ENCODE peak calls at places on chromosomes 1 and 21, in four cellular contexts. W, O, C and I are unnamed samples.

GRCh38 chr21:35204125-35204524 is 155.0 kb upstream of the RUNX1 start:
- DNase-seq in C (no peak), O (no peak), W (no peak), I (no peak)

GRCh38 chr1:210291786-210292275 is 36.9 kb upstream of the HHAT start:
- DNase-seq in W (no peak), C (no peak), O (peak; percentile 24), I (no peak)

GRCh38 chr1:10663668-10664035 is 132.8 kb downstream of the CASZ1 start:
- DNase-seq in C (peak; percentile 45), O (peak; percentile 65), W (peak; percentile 61), I (no peak)

GRCh38 chr1:216095400-216095799 is 327.8 kb downstream of the USH2A start:
- DNase-seq in W (no peak), C (no peak), O (no peak), I (no peak)

GRCh38 chr1:48917901-48918603 is 141.4 kb upstream of the BEND5 start:
- DNase-seq in W (no peak), C (no peak), O (no peak), I (no peak)

GRCh38 chr1:172939475-172939874 is 111.3 kb downstream of the TNFSF18 start:
- DNase-seq in W (no peak), O (no peak), C (no peak), I (peak; percentile 37)

GRCh38 chr1:205989786-205990185 is 13.4 kb downstream of the RAB7B start:
- DNase-seq in W (no peak), C (no peak), O (no peak), I (no peak)

GRCh38 chr1:44531785-44532566 is 126.9 kb downstream of the RNF220 start:
- DNase-seq in C (no peak), W (no peak), O (no peak), I (no peak)

GRCh38 chr1:158969855-158970254 is 38.5 kb downstream of the PYHIN1 start:
- DNase-seq in C (no peak), O (no peak), W (no peak), I (no peak)

GRCh38 chr1:224173523-224173922 is 9.5 kb upstream of the DEGS1 start:
- DNase-seq in O (no peak), W (no peak), C (no peak), I (no peak)
- H3K27ac ChIP-seq in O (no peak overlapping the region), W (no peak overlapping the region), C (no peak overlapping the region), I (no peak overlapping the region)

DNA sequence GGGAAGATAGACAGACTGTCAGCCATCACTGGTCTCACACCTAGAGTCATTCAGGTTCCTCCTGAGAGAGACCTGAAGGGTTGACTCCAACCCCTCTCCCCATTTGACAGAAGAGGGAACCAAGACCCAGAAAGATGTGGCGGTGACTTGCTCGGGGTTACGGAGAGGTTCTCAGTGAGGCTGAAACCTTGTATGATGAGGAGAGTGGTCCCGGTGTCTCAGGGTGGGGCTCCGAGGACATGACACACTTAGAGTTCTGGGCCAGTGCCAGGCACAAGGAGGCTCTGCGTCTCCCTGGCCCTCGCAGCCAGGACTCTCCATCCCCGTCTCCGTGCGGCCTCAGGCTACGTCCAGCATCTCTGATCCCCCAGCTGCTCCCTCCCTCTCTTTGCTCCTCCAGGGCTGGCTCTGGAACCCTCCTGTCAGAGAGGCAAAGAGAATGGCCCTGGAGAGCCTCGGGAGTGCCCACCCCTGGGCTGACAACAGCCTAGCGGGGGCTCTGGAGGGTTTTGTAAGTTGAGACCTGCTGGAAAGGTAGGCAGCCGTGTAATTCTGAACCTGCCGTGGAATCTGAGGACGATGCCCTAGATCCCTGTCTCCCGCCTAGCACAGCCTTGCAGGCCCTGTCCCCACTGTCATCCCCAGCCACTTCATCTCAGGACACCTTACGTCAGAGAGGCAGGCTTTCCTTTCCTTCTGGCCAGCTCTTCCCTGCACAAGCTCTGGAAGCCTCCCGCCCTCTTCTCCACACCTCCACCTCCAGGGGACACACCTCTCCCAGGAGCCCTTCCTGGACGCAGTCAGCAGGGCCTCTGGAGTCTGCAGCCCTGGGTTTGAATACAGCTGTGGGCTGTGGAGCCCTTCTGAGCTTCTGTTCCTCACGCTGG is 4.1 kb downstream of the EFHD2 start:
- DNase-seq in O (no peak), C (no peak), W (no peak), I (no peak)
- H3K27ac ChIP-seq in O (no peak overlapping the region), C (no peak overlapping the region), W (peak overlapping the region; percentile 83), I (peak overlapping the region; percentile 86)

DNA sequence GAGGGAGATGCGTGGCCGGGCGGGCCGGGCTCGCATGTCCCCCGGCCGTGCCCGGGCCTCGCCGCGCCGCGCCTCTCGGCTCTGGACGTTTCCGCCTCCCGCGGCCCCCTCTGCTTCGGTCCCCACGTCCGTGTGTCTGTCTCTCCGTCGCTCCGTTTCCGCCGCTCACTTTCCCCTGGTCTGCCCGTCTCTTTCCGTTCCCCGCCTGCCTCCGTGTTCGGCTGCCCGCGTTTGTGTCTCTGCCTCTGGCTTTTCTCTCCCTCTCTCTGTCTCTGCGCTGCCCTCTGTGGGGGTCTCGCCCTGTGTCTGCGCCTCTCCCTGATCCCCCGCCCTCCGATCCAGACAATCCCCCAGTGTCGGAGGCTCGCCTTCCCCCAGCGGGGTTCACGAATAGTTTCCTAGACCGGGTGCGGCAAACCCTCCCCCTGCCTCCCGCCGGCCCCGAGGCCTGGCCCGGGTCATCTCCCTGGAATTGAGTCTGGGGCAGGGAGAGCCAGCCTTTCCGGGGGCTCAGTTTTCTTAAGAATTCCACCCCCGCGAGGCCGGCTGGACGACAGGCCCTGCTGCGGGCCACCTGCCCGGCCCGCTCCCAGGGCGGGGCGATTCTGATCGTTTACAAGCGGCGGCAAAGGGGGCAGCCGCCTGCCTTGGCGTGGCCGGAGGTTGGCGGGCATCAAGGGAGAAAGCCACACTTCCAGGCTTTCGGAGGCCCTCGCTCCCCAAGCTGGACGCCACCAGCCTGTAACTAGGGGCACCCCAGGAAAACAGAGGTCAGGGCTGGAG is 841 bp downstream of the NBL1 start:
- DNase-seq in W (peak; percentile 48), C (peak; percentile 36), O (peak; percentile 46), I (peak; percentile 73)
- H3K27ac ChIP-seq in W (peak overlapping the region; percentile 92), C (peak overlapping the region; percentile 99), O (peak overlapping the region; percentile 92), I (peak overlapping the region; percentile 93)

GRCh38 chr1:26993237-26994019 is at the start of gene TRNP1:
- DNase-seq in O (peak; percentile 74), W (peak; percentile 71), C (peak; percentile 77), I (peak; percentile 79)
- H3K27ac ChIP-seq in O (peak within 1 kb of the TSS; percentile 63), W (peak within 1 kb of the TSS; percentile 76), C (peak within 1 kb of the TSS; percentile 54), I (peak within 1 kb of the TSS; percentile 74)

DNA sequence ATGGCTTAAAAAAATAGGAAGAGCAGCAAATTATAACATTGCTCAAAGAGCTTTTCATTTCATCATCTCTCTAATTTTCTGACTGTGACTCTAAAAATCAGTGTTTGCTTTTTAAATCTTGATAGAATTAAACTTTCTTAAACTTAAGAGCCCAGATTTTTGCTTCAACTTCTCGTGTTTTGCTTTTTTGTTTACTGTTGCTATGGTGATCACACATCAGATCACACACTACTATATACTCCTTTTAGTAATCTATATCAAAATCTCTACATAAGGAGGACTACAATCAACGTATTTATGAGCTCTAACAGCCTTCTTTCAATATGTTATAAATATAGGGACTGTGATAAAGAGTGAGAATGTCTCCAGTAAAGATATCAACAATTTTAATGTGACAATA is 537.3 kb downstream of the KCNT2 start:
- DNase-seq in C (no peak), O (no peak), W (no peak), I (no peak)
- H3K27ac ChIP-seq in C (no peak overlapping the region), O (no peak overlapping the region), W (no peak overlapping the region), I (no peak overlapping the region)